ENCODE peak calls at places on chromosomes 4 and X, in eight cellular contexts. N, W, H, T, L, S, E and Y are unnamed samples.

GRCh38 chrX:38008658-38009057 is 2.3 kb downstream of the SYTL5 start:
- DNase-seq in E (no peak), S (no peak), L (no peak), W (no peak), H (no peak), T (no peak), N (no peak), Y (no peak)

GRCh38 chrX:53239474-53239873 is 14.5 kb upstream of the KDM5C start:
- DNase-seq in W (no peak), T (no peak), N (peak), L (no peak), H (no peak), S (no peak), E (no peak), Y (no peak)

GRCh38 chr4:147927377-147928137 is 195.7 kb downstream of the ARHGAP10 start:
- DNase-seq in W (no peak), E (no peak), N (peak), S (no peak), H (no peak), T (no peak), L (no peak), Y (peak)

GRCh38 chrX:41259516-41259915 is 74.4 kb upstream of the DDX3X start:
- DNase-seq in H (no peak), T (no peak), W (no peak), E (no peak), S (no peak), L (no peak), N (no peak), Y (no peak)

GRCh38 chr4:77193511-77194236 is 36.7 kb downstream of the CCNG2 start:
- DNase-seq in N (no peak), E (peak), H (no peak), S (no peak), W (peak), T (peak), L (no peak), Y (peak)

GRCh38 chr4:113064244-113064643 is 14.8 kb downstream of the ANK2 start:
- DNase-seq in H (no peak), N (no peak), T (no peak), W (no peak), S (no peak), L (no peak), E (no peak), Y (no peak)

GRCh38 chr4:53906786-53907185 is 157.6 kb downstream of the CHIC2 start:
- DNase-seq in H (peak), T (no peak), E (no peak), S (no peak), N (no peak), W (no peak), L (no peak), Y (no peak)

GRCh38 chrX:43644124-43644701 is 11.9 kb upstream of the MAOA start:
- DNase-seq in T (no peak), E (no peak), N (peak), L (no peak), W (no peak), H (no peak), S (no peak), Y (no peak)

GRCh38 chr4:140662082-140662869 is 93.5 kb upstream of the UCP1 start:
- DNase-seq in E (no peak), S (no peak), W (no peak), L (no peak), T (no peak), H (peak), N (no peak), Y (no peak)

GRCh38 chrX:115560211-115560977 is 580 bp upstream of the PLS3 start:
- DNase-seq in T (no peak), H (no peak), L (no peak), W (no peak), S (no peak), E (no peak), N (peak), Y (no peak)

GRCh38 chr4:147682755-147683154 is 1.2 kb downstream of the PRMT9 start:
- DNase-seq in H (no peak), T (no peak), W (no peak), E (no peak), L (no peak), S (no peak), N (no peak), Y (no peak)

GRCh38 chr4:180635276-180635675 is 1607.9 kb upstream of the TENM3 start:
- DNase-seq in T (no peak), E (no peak), L (no peak), W (no peak), S (no peak), N (no peak), H (no peak), Y (peak)

GRCh38 chrX:150406559-150406958 is 43.4 kb downstream of the MAMLD1 start:
- DNase-seq in W (no peak), S (no peak), H (no peak), L (no peak), E (no peak), N (no peak), T (no peak), Y (no peak)

GRCh38 chrX:150409964-150410363 is 46.8 kb downstream of the MAMLD1 start:
- DNase-seq in W (no peak), H (no peak), S (no peak), N (no peak), L (no peak), E (no peak), T (no peak), Y (no peak)

GRCh38 chrX:150409486-150409885 is 46.4 kb downstream of the MAMLD1 start:
- DNase-seq in N (no peak), E (no peak), L (no peak), W (no peak), S (no peak), T (no peak), H (no peak), Y (no peak)

GRCh38 chrX:150408561-150408960 is 45.4 kb downstream of the MAMLD1 start:
- DNase-seq in E (no peak), H (no peak), L (no peak), S (no peak), N (no peak), W (no peak), T (no peak), Y (no peak)

DNA sequence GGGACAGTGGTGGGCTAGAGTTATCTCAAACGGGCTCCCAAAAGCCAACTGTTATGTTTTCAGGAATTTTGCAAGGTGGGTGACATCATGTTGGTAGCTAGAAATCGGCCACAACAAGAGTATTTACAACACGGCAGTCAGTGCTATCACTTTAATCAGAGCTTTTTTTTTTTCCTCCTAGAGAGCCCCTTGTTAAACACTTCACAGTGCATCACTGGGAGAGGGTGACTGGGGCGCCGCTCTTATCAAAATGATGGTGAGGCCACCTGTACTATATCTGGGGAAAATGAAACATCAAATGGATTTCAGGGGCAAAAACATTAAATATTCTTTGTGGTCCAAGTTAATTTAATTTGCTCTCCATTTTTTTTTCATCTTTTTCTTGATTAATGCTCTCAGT is 44.9 kb downstream of the MAMLD1 start:
- DNase-seq in L (no peak), N (no peak), W (no peak), E (no peak), H (no peak), T (no peak), S (no peak), Y (no peak)
- TF ChIP-seq POLR2A in L (no peak), N (no peak), W (no peak), E (no peak), H (no peak), T (no peak), S (no peak), Y (no peak)

GRCh38 chr4:153025402-153025801 is 89.3 kb downstream of the FHDC1 start:
- DNase-seq in E (no peak), L (no peak), S (no peak), T (no peak), N (no peak), W (no peak), H (no peak), Y (no peak)
- TF ChIP-seq POLR2A in E (no peak), L (no peak), S (no peak), T (no peak), N (no peak), W (no peak), H (no peak), Y (no peak)

DNA sequence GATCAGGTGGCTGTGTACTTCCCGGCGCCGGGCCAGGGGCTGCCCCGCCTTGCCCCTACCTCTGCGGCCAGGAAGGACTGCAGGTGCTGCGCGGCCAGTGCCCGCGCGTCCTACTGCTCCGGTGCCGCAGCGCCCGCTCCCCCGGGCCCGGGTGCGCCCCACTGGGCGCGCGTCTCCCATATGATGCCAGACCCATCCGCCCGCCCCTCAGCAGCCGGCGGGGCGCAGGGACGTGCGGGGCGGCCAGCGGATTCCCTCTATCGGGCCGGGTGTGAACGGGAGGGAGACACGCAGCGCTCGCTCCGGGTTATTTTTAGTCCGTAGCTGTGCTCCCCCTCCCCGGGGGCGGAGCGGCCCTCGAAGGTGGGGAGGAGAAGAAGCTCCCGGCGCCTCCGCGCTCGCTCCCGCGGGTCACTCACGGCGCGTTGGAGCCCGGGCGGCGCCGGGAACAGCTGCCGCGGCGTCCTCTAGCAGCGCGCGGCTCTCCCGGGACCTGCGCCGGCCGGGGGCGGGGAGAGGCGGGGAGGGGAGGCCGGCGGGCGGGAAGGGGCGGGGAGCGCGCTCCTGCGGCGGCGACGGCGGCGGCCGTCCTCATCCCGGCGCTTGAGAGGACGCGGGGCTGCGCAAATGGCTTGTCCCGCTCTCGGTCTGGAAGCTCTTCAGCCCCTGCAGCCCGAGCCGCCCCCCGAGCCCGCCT is 103.6 kb downstream of the UCHL1 start:
- DNase-seq in L (peak), E (no peak), N (peak), T (no peak), W (peak), H (no peak), S (peak), Y (peak)
- TF ChIP-seq POLR2A in L (no peak), E (no peak), N (peak), T (no peak), W (no peak), H (no peak), S (no peak), Y (no peak)

GRCh38 chr4:173527103-173527876 is 2.7 kb downstream of the HAND2 start:
- DNase-seq in H (peak), E (no peak), T (no peak), S (no peak), N (no peak), W (no peak), L (no peak), Y (no peak)

GRCh38 chr4:173529505-173530325 is at the start of gene HAND2:
- DNase-seq in N (peak), S (no peak), L (no peak), W (no peak), E (no peak), T (peak), H (no peak), Y (no peak)

GRCh38 chr4:173526724-173527102 is 3.3 kb downstream of the HAND2 start:
- DNase-seq in S (no peak), L (no peak), W (no peak), T (no peak), N (no peak), H (peak), E (no peak), Y (no peak)

GRCh38 chr4:173530326-173531062 is 465 bp upstream of the HAND2 start:
- DNase-seq in E (no peak), H (no peak), S (no peak), T (no peak), W (no peak), L (no peak), N (no peak), Y (peak)

DNA sequence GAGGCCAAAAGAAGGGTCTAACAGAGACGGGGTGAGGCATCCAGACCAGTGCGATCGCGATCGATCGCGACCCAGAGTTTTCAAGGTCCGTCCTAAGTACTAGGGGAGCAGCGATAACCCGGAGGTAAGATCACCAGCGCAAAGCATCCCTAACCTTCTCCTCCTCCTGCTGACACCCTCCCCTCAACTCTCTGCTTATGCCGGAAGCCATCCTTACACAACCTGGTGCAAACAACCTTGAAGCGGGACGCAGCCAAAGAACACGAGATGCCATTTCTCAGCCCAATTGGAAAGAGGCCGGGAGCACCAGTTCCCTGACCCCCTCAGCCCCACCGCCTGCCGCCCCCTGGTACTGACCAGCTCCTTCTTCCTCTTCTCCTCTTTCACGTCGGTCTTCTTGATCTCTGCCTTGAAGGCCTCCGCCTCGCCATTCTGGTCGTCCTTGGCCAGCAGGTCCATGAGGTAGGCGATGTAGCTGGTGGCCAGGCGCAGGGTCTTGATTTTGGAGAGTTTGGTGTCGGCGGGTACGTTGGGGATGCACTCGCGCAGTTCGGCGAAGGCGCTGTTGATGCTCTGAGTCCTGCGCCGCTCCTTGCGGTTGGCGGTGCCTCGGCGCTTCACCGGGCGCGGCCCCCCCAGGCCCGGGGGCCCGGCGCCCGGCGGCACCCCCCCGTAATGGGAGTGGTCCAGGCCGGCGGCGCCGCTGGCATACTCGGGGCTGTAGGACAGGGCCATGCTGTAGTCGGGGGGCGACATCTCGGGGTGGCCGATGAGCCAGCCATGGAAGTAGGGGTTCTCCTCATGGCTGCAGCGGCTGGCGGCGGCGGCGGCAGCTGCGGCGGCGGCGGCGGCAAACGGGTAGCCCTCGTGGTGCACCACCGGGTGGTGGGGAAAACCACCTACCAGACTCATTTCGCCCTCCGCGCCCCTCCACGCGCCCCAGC is 1.4 kb downstream of the HAND2 start:
- DNase-seq in N (no peak), H (no peak), S (no peak), T (no peak), W (no peak), L (no peak), E (no peak), Y (no peak)
- TF ChIP-seq POLR2A in N (no peak), H (no peak), S (no peak), T (no peak), W (no peak), L (no peak), E (no peak), Y (no peak)

DNA sequence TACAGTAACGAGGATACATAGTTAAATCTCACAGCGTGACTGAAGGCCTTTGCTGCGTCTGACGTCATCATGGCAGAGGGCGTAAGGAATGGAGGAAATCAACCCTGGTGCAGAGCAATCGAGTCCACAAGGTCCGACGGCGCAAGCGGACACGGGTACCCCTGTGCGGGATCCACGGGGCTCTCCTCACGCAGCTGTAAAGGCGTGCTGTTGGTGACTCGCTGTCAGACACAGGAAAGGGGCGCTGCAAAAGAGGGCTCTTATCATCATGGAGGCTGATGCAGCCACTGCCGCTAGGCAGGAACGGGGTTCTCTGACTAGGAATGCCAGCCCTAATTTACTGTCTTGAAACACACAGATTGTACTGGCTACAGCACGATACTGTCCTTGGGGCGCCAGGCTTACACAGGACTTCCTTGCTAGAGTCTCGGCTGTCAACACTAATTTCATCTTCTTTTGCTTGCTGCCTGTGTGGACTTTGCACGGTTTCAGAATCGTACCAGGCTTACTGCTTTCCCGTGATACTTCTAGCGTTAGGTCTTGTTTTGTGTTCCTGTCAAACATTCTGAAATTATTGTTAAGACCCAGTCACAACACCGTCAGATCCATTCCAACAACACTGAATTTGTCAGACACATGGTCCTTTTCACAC is 13.6 kb downstream of the RNF212 start:
- DNase-seq in E (no peak), W (no peak), L (no peak), H (no peak), N (no peak), S (no peak), T (no peak), Y (no peak)
- TF ChIP-seq POLR2A in E (no peak), W (no peak), L (no peak), H (no peak), N (no peak), S (no peak), T (no peak), Y (no peak)

GRCh38 chrX:24023538-24023937 is 3.4 kb downstream of the KLHL15 start:
- DNase-seq in W (no peak), L (no peak), E (no peak), H (no peak), N (no peak), S (no peak), T (no peak), Y (no peak)

GRCh38 chrX:24023972-24024664 is 2.9 kb downstream of the KLHL15 start:
- DNase-seq in W (no peak), H (no peak), L (no peak), E (no peak), T (no peak), S (no peak), N (no peak), Y (no peak)

GRCh38 chrX:24026403-24026801 is 584 bp downstream of the KLHL15 start:
- DNase-seq in L (no peak), W (no peak), T (no peak), E (no peak), H (no peak), N (peak), S (no peak), Y (no peak)

GRCh38 chrX:24025741-24026402 is 1.1 kb downstream of the KLHL15 start:
- DNase-seq in L (no peak), T (peak), H (no peak), N (peak), W (peak), E (no peak), S (peak), Y (no peak)

DNA sequence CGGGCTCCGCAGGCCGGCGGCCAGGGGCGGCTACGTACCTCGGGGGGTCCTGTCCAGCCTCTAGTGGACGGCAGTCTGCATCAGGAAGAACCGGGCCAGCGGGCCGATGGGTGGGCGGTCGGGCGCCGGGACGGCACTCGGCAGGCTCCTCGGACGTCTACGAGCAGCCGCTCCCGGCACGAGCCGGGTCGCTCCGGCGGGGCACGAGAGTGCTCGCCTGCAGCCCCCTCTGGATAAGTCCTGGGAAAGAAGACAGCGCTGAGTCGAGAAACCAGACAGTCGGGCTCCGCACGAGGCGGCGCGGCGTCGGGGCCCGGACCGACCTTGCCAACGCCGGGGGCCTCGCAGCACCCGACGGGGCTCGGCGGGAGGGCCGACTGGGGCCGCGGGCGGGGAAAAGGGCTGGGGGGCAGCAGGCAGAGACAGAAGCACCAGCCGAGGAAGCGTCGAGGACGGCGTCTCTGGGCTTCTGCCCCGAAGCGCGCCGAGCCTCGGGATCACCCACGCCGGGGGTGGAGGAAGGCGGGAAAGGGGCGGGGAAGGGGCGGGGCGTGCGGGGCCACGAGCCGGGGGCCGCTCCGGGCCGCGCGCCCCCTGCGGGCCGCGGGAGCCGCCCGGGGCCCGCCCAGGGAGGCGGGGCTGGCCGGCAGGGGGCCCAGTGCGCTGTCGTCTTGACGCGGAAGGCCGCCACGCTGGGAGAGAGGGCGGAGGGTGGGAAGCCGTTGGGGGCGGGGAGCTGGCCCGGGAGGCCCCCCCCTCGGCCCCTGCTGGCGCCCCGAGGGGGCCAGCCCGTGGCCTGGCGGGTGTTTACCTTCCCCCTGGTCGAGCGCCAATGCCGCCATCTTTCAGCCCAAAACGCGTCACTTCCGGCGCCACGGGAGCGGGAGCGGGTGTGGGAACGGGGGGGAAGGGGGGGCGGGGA is 1.9 kb downstream of the KLHL15 start:
- DNase-seq in W (peak), H (peak), N (peak), T (peak), S (peak), L (peak), E (peak), Y (peak)
- TF ChIP-seq POLR2A in W (peak), H (peak), N (peak), T (no peak), S (peak), L (peak), E (no peak), Y (peak)

GRCh38 chr4:72896515-72896914 is 173.0 kb downstream of the COX18 start:
- DNase-seq in N (peak), L (no peak), E (no peak), S (no peak), T (peak), W (no peak), H (no peak), Y (no peak)
- TF ChIP-seq POLR2A in N (no peak), L (no peak), E (no peak), S (no peak), T (no peak), W (no peak), H (no peak), Y (no peak)